ENCODE peak calls at places on chromosomes 6 and 20, in four cellular contexts. L is cardiac muscle cell, Z is MM.1S, A is heart left ventricle. T is an unnamed sample. For H3K4me1, the result is how much of the 10 kb centered on the place peaks cover.

GRCh38 chr6:76861403-76861802 is 601.9 kb downstream of the HTR1B start:
- DNase-seq in Z (peak), L (peak), A (no peak), T (no peak)

GRCh38 chr6:100230976-100231316 is 233.8 kb downstream of the SIM1 start:
- DNase-seq in L (no peak), Z (no peak), A (no peak), T (no peak)

GRCh38 chr6:88380083-88380482 is 213.9 kb upstream of the CNR1 start:
- DNase-seq in A (peak), L (no peak), Z (no peak), T (peak)

GRCh38 chr6:146028250-146028789 is 542 bp upstream of the GRM1 start:
- DNase-seq in A (peak), Z (peak), L (peak), T (peak)

GRCh38 chr20:309841-310644 is 12.7 kb downstream of the ZCCHC3 start:
- DNase-seq in Z (peak), L (peak), A (peak), T (peak)

GRCh38 chr20:11880694-11881093 is 37.0 kb upstream of the BTBD3 start:
- DNase-seq in L (no peak), Z (no peak), A (no peak), T (no peak)

GRCh38 chr6:131488780-131489179 is 84.2 kb upstream of the ARG1 start:
- DNase-seq in Z (no peak), L (no peak), A (no peak), T (no peak)

GRCh38 chr20:32483351-32484220 is 101.5 kb downstream of the NOL4L start:
- DNase-seq in A (peak), Z (peak), L (peak), T (peak)

GRCh38 chr6:17115251-17116089 is 13.6 kb downstream of the STMND1 start:
- DNase-seq in Z (no peak), A (no peak), L (peak), T (no peak)

GRCh38 chr6:17871169-17871479 is 116.3 kb downstream of the KIF13A start:
- DNase-seq in A (no peak), L (no peak), Z (no peak), T (no peak)

GRCh38 chr6:38612386-38612965 is 27.3 kb downstream of the BTBD9 start:
- DNase-seq in A (no peak), L (no peak), Z (no peak), T (no peak)

GRCh38 chr6:83517500-83517899 is 5.2 kb downstream of the PRSS35 start:
- DNase-seq in L (no peak), A (no peak), Z (no peak), T (no peak)

GRCh38 chr6:108736832-108737231 is 111.4 kb upstream of the ARMC2 start:
- DNase-seq in Z (no peak), A (no peak), L (no peak), T (no peak)

GRCh38 chr6:38404900-38405556 is 234.7 kb downstream of the BTBD9 start:
- DNase-seq in Z (no peak), A (no peak), L (no peak), T (no peak)

GRCh38 chr6:13712485-13712990 is 903 bp upstream of the RANBP9 start:
- DNase-seq in A (no peak), Z (no peak), L (no peak), T (no peak)

GRCh38 chr20:4401601-4402000 is 320.1 kb upstream of the PRND start:
- DNase-seq in Z (no peak), L (no peak), A (no peak), T (no peak)

GRCh38 chr20:16922834-16923233 is 174.7 kb downstream of the OTOR start:
- DNase-seq in A (no peak), Z (no peak), L (no peak), T (no peak)

GRCh38 chr6:18243302-18243893 is 20.9 kb downstream of the DEK start:
- DNase-seq in L (no peak), A (no peak), Z (no peak), T (no peak)

GRCh38 chr6:55694148-55694547 is 115.2 kb upstream of the HMGCLL1 start:
- DNase-seq in Z (no peak), L (peak), A (peak), T (no peak)

GRCh38 chr20:38196592-38196991 is 31.5 kb upstream of the TGM2 start:
- DNase-seq in A (peak), Z (no peak), L (no peak), T (peak)

GRCh38 chr20:38973546-38974120 is 11.5 kb downstream of the DHX35 start:
- DNase-seq in L (no peak), Z (no peak), A (peak), T (no peak)

GRCh38 chr6:111795558-111795957 is 77.7 kb downstream of the FYN start:
- DNase-seq in L (no peak), Z (no peak), A (no peak), T (no peak)

GRCh38 chr6:95572098-95572497 is 5.2 kb upstream of the MANEA start:
- DNase-seq in Z (no peak), A (no peak), L (no peak), T (no peak)

GRCh38 chr6:44176130-44176934 is 17.7 kb downstream of the CAPN11 start:
- DNase-seq in L (no peak), Z (no peak), A (no peak), T (no peak)

GRCh38 chr6:21831531-21832291 is 238.2 kb downstream of the SOX4 start:
- DNase-seq in Z (no peak), A (no peak), L (no peak), T (no peak)

GRCh38 chr6:156883497-156884252 is 106.5 kb downstream of the ARID1B start:
- DNase-seq in A (no peak), Z (peak), L (no peak), T (peak)

GRCh38 chr20:59940129-59940955 is at the start of the genes FAM217B and PPP1R3D:
- DNase-seq in A (peak), L (peak), Z (peak), T (peak)

GRCh38 chr6:37783025-37783825 is 36.3 kb upstream of the ZFAND3 start:
- DNase-seq in A (no peak), L (no peak), Z (no peak), T (no peak)

GRCh38 chr6:111841822-111842221 is 31.4 kb downstream of the FYN start:
- DNase-seq in A (peak), L (no peak), Z (no peak), T (no peak)

GRCh38 chr6:129865013-129865412 is 3.9 kb upstream of the TMEM244 start:
- DNase-seq in Z (no peak), L (no peak), A (no peak), T (no peak)

GRCh38 chr6:106446983-106447382 is 86.5 kb downstream of the CRYBG1 start:
- DNase-seq in Z (no peak), A (no peak), L (no peak), T (no peak)

GRCh38 chr6:170074907-170075306 is 216.0 kb downstream of the DLL1 start:
- DNase-seq in A (no peak), L (no peak), Z (no peak), T (no peak)

GRCh38 chr6:2441881-2442475 is 196.6 kb upstream of the GMDS start:
- DNase-seq in A (no peak), Z (no peak), L (no peak), T (no peak)

GRCh38 chr6:43510827-43511163 is 649 bp upstream of the LRRC73 start:
- DNase-seq in L (no peak), A (no peak), Z (no peak), T (no peak)

GRCh38 chr6:141953072-141953471 is 179.7 kb upstream of the GJE1 start:
- DNase-seq in A (no peak), L (no peak), Z (no peak), T (no peak)

GRCh38 chr20:63696311-63696627 is 183 bp upstream of the TNFRSF6B start:
- DNase-seq in Z (no peak), A (no peak), L (peak), T (peak)

GRCh38 chr6:144283781-144284473 is 1.2 kb upstream of the UTRN start:
- DNase-seq in L (peak), A (no peak), Z (no peak), T (no peak)

GRCh38 chr20:23112595-23112994 is 26.5 kb upstream of the CD93 start:
- DNase-seq in A (no peak), Z (no peak), L (no peak), T (no peak)

GRCh38 chr20:23217023-23217422 is 130.9 kb upstream of the CD93 start:
- DNase-seq in A (no peak), Z (no peak), L (no peak), T (no peak)

GRCh38 chr6:77467038-77467437 is 3.7 kb upstream of the HTR1B start:
- DNase-seq in A (no peak), L (peak), Z (no peak), T (peak)

DNA sequence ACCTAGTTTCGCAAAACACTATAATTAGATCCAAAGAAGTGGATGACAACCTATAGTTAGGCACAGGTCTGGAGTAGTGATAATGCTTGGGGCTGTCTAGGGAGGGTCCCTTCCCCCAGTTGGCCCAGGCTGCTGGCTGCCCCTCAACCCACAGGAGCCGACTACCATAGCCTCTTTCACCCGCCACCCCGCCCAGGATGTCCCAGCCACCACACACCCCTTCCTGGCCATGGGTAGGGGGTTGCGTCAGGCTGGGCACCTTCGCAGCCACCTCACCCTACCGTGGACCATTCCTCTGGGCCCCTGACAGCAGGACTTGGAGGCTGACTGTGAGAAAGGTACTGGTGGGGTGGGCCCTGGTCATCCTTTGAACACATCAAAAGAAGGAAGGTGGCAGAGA is 8.5 kb downstream of the TFEB start:
- DNase-seq in L (no peak), Z (no peak), A (no peak), T (no peak)
- H3K27ac ChIP-seq in L (peak), Z (no peak), A (no peak), T (no peak)

GRCh38 chr6:72643214-72643613 is 21.4 kb downstream of the KCNQ5 start:
- DNase-seq in Z (no peak), A (no peak), L (no peak), T (no peak)
- TF ChIP-seq CTCF in Z (peak), A (no peak), L (peak), T (no peak)

DNA sequence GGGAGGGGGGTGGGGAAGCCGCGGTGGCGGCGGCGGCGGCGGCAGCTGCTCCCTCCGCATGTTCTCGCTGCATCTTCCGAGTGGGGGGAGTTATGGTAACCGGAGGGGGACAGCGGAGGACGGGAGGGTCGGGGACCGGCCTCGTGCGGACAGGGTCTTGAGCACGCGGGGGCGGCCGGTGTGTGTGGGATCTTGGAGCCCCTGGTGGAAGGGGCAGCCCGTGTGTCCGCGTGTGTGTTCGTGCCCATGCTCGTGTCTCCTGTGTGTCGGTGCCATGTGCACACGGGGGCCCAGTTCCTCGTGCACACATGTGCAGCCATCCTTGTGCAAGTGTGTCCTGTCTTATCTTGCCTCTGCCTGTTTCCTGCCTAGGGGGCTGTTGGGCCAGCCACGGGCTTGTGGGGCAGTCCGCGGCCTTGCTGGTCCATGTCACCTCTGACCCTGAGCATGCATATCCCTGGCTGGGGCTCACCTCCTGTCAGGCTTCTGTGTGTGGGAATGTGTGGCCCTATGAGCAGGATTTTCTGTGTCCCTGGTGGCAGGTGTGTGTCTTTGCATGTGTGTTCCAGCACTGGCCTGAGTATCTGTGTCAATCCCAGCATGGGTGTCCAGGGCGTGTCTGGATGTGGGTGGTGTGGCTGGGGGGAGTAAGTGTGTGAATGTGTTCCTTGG is 8.5 kb downstream of the SYNGAP1 start:
- DNase-seq in L (peak), Z (peak), A (peak), T (no peak)
- H3K4me1 ChIP-seq in L (half or more), Z (under half), A (under half), T (half or more)

DNA sequence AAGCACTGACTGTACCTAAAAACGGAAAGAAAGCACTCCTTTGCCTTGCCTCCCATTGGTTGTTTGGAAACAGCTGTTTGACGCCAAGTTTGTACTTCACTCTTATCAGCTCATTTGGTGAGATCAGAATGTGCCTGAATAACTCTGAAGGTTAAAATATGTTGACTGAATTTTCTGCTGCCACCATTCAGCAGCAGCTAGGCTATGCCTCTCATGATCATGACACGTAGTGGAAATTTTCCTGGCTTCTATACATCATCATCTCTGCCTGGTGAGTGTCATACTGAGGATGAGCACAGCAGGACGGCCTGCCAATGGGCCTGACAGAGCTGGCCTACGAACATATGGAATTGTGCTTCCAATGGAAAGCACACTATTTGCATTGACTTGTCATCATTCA is 704.9 kb upstream of the CITED2 start:
- DNase-seq in A (peak), L (no peak), Z (no peak), T (no peak)
- H3K27ac ChIP-seq in A (peak), L (no peak), Z (no peak), T (peak)

DNA sequence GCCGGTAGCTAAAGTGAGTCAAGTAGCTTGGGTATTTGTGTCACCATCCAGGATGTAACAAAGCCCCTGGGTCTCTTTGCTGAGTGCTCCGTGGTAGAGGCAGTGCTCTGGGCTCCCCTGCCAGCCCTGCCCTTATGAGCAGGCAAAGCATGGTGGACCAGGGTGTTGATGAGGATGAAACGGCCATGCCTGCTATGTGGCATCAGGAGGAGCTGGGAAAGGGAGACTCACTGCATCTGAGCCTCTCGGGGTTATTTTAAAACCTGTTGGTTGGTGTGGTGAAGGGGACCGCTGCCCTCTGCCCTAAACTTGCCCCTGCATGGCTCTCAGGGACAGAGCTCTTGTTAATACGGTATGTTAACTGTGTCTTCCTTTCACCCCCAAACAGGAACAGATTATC is 143.1 kb downstream of the DTNBP1 start:
- DNase-seq in L (no peak), Z (no peak), A (no peak), T (peak)
- TF ChIP-seq CTCF in L (no peak), Z (no peak), A (no peak), T (no peak)

GRCh38 chr6:159033160-159034049 is 11.4 kb downstream of the TAGAP start:
- DNase-seq in L (no peak), A (no peak), Z (peak), T (no peak)

GRCh38 chr6:159037746-159038290 is 7.0 kb downstream of the TAGAP start:
- DNase-seq in A (no peak), L (no peak), Z (no peak), T (no peak)

GRCh38 chr6:159036673-159037072 is 8.1 kb downstream of the TAGAP start:
- DNase-seq in L (no peak), Z (no peak), A (no peak), T (no peak)

GRCh38 chr6:159038914-159039884 is 5.6 kb downstream of the TAGAP start:
- DNase-seq in L (no peak), A (no peak), Z (peak), T (no peak)

DNA sequence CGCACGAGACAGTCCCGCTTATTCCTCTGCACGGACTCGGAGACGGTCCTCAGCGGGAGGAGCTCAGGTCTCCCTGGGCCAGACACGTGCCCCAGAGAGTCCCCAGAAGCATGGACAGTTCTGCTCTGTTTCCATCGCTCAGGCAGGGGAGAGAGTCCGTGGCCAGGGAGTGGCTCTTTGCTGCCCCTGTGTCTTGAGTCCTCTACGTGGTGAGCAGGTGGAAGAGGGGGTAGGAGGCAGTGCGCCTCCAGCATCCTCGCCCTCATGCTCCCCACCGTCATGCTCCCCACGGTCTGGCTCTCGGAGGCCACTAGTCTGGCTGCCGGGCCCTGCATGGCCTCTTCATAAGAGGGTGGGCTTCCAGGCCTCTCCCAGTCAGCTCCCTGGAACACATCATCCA is 8.9 kb downstream of the TAGAP start:
- DNase-seq in Z (no peak), A (no peak), L (no peak), T (no peak)
- H3K4me1 ChIP-seq in Z (under half), A (under half), L (under half), T (under half)

GRCh38 chr6:163036251-163036650 is 308.5 kb downstream of the PACRG start:
- DNase-seq in L (no peak), Z (no peak), A (no peak), T (no peak)

GRCh38 chr6:163031931-163032330 is 304.2 kb downstream of the PACRG start:
- DNase-seq in A (no peak), L (no peak), Z (no peak), T (no peak)

DNA sequence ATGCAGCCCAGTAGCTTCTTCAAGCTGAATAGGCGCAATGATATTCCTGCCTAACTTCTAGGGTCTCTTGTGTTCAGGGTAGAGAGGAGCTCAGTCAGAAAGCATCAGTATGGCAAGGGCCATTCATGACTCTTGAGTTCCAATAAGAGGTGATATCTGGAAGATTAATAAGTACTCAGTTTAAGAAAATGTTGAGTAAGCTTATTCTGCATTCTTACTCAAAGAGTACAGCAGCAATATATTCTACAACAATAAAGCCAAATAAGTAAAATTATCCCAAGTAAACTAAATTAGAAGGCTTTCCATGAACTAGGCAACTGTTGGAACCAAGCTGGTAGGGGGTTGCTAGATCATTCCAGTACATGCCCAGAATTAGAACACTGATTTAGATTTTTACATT is 303.2 kb downstream of the PACRG start:
- DNase-seq in L (no peak), Z (no peak), A (no peak), T (no peak)
- H3K27ac ChIP-seq in L (no peak), Z (no peak), A (no peak), T (no peak)

GRCh38 chr6:20212392-20213111 is at the start of gene MBOAT1:
- DNase-seq in A (peak), L (peak), Z (peak), T (peak)
- TF ChIP-seq CTCF in A (no peak), L (no peak), Z (no peak), T (peak)